ENCODE peak calls at places on chromosomes 16 and 17, in nine cellular contexts. X is IMR-90; E is neuronal stem cell; C is amniotic epithelial cell; S is naive thymus-derived CD4-positive, alpha-beta T cell; I is memory B cell; V is AG10803; F is amygdala; O is HFF-Myc. U is an unnamed sample.
A peak's percentile ranks its signal among the peaks of the same experiment; 100 is the strongest.

GRCh38 chr17:74767111-74767516 is 9.0 kb downstream of the NAT9 start:
- DNase-seq in X (no peak), S (no peak), F (peak; percentile 77), E (no peak), C (no peak), V (no peak), I (no peak), O (no peak), U (no peak)

GRCh38 chr16:2061526-2061925 is 13.7 kb downstream of the TSC2 start:
- DNase-seq in I (no peak), S (no peak), V (no peak), O (no peak), F (no peak), C (no peak), E (no peak), X (no peak), U (no peak)

GRCh38 chr16:68707341-68708152 is 29.5 kb upstream of the CDH1 start:
- DNase-seq in I (no peak), O (no peak), V (peak; percentile 9), C (peak; percentile 48), X (no peak), E (peak; percentile 31), S (no peak), F (no peak), U (no peak)

GRCh38 chr16:47657977-47658376 is 196.8 kb downstream of the PHKB start:
- DNase-seq in E (no peak), S (no peak), O (no peak), I (no peak), V (no peak), X (no peak), C (no peak), F (no peak), U (no peak)

GRCh38 chr16:19851476-19851875 is 33.2 kb downstream of the GPRC5B start:
- DNase-seq in X (no peak), O (no peak), I (no peak), S (no peak), E (no peak), V (no peak), F (peak; percentile 34), C (no peak), U (no peak)

GRCh38 chr16:75402174-75402820 is 31.0 kb downstream of the CFDP1 start:
- DNase-seq in I (no peak), X (peak; percentile 75), E (no peak), V (peak; percentile 40), O (no peak), S (no peak), C (peak; percentile 37), F (no peak), U (no peak)

GRCh38 chr17:64707077-64707591 is 45.0 kb upstream of the SMURF2 start:
- DNase-seq in E (no peak), I (no peak), F (no peak), C (peak; percentile 97), X (peak; percentile 100), S (no peak), O (peak; percentile 99), V (peak; percentile 99), U (peak; percentile 95)

GRCh38 chr16:27920391-27920891 is 143.1 kb downstream of the GSG1L start:
- DNase-seq in S (no peak), E (peak; percentile 35), V (no peak), C (no peak), F (no peak), X (no peak), I (no peak), O (no peak), U (no peak)